ENCODE peak calls at places on chromosomes 7 and 10, in eight cellular contexts. J, A, B, N, F, K, R and G are unnamed samples.

GRCh38 chr7:128829391-128830166 is 627 bp upstream of the FLNC start:
- DNase-seq in J (no peak), A (no peak), B (peak; percentile 81), N (peak; percentile 77), F (peak; percentile 47), K (no peak), R (peak; percentile 45), G (no peak)

GRCh38 chr10:122435212-122435827 is 19.1 kb upstream of the ARMS2 start:
- DNase-seq in J (no peak), A (no peak), B (peak; percentile 28), N (peak; percentile 35), F (no peak), K (peak; percentile 52), R (peak; percentile 55), G (no peak)

GRCh38 chr7:30162622-30163124 is 27.9 kb downstream of the MTURN start:
- DNase-seq in J (no peak), A (no peak), B (peak; percentile 83), N (peak; percentile 32), F (peak; percentile 21), K (peak; percentile 86), R (peak; percentile 73), G (no peak)

GRCh38 chr7:134832367-134832766 is 52.9 kb downstream of the CALD1 start:
- DNase-seq in J (no peak), A (no peak), B (no peak), N (no peak), F (no peak), K (no peak), R (no peak), G (no peak)

GRCh38 chr7:134016942-134017303 is 110.2 kb upstream of the LRGUK start:
- DNase-seq in J (no peak), A (no peak), B (no peak), N (no peak), F (no peak), K (no peak), R (no peak), G (no peak)

GRCh38 chr7:33771422-33771821 is 133.9 kb upstream of the BMPER start:
- DNase-seq in J (no peak), A (no peak), B (no peak), N (no peak), F (no peak), K (peak; percentile 12), R (no peak), G (no peak)

GRCh38 chr7:105189859-105190492 is 176.0 kb downstream of the KMT2E start:
- DNase-seq in J (no peak), A (no peak), B (no peak), N (no peak), F (peak; percentile 11), K (peak; percentile 43), R (peak; percentile 12), G (no peak)

GRCh38 chr10:121288864-121289659 is 309.2 kb downstream of the FGFR2 start:
- DNase-seq in J (no peak), A (no peak), B (no peak), N (no peak), F (no peak), K (no peak), R (no peak), G (no peak)

GRCh38 chr7:47536705-47537611 is 45.0 kb downstream of the TNS3 start:
- DNase-seq in J (no peak), A (no peak), B (no peak), N (no peak), F (peak; percentile 78), K (peak; percentile 45), R (peak; percentile 55), G (peak; percentile 40)

GRCh38 chr10:114271014-114271778 is 32.1 kb downstream of the VWA2 start:
- DNase-seq in J (no peak), A (no peak), B (no peak), N (no peak), F (no peak), K (peak; percentile 93), R (no peak), G (no peak)

GRCh38 chr7:40231796-40232195 is 97.0 kb downstream of the SUGCT start:
- DNase-seq in J (no peak), A (no peak), B (no peak), N (no peak), F (no peak), K (no peak), R (no peak), G (no peak)

GRCh38 chr10:119644994-119645393 is 6.2 kb upstream of the BAG3 start:
- DNase-seq in J (no peak), A (no peak), B (no peak), N (no peak), F (no peak), K (no peak), R (no peak), G (no peak)

GRCh38 chr7:155919400-155920067 is 107.3 kb upstream of the SHH start:
- DNase-seq in J (no peak), A (no peak), B (no peak), N (no peak), F (no peak), K (no peak), R (no peak), G (no peak)

GRCh38 chr10:12018438-12019342 is 23.9 kb downstream of the UPF2 start:
- DNase-seq in J (no peak), A (no peak), B (no peak), N (no peak), F (peak; percentile 19), K (no peak), R (peak; percentile 71), G (no peak)

GRCh38 chr7:76225379-76225778 is 23.7 kb downstream of the SRRM3 start:
- DNase-seq in J (no peak), A (peak; percentile 22), B (no peak), N (no peak), F (peak; percentile 43), K (peak; percentile 48), R (peak; percentile 10), G (no peak)

GRCh38 chr7:70710651-70711050 is 421.3 kb upstream of the GALNT17 start:
- DNase-seq in J (no peak), A (no peak), B (no peak), N (no peak), F (no peak), K (no peak), R (no peak), G (no peak)

GRCh38 chr7:74256446-74257408 is 2.5 kb upstream of the RFC2 start:
- DNase-seq in J (no peak), A (no peak), B (no peak), N (no peak), F (peak; percentile 90), K (no peak), R (no peak), G (no peak)

GRCh38 chr10:44008917-44009620 is 360.4 kb upstream of the ZNF32 start:
- DNase-seq in J (no peak), A (no peak), B (no peak), N (no peak), F (no peak), K (no peak), R (no peak), G (no peak)

GRCh38 chr10:66258693-66259092 is 667.1 kb upstream of the LRRTM3 start:
- DNase-seq in J (no peak), A (no peak), B (no peak), N (no peak), F (no peak), K (no peak), R (no peak), G (no peak)